ENCODE peak calls at places on chromosomes 12 and 14, in five cellular contexts. A is stimulated activated CD4-positive, alpha-beta T cell treated with anti-CD3 and anti-CD28 coated beads, Interleukin-2, amount 100 ng/mL, for 48 hours; Q is iris pigment epithelial cell; C is activated CD4-positive, alpha-beta T cell treated with anti-CD3 and anti-CD28 coated beads for 48 hours; W is endodermal cell. I is an unnamed sample.

GRCh38 chr12:70094467-70094866 is 148.8 kb upstream of the CNOT2 start:
- DNase-seq in A (no peak), Q (no peak), C (no peak), W (no peak), I (no peak)

GRCh38 chr12:120093592-120094355 is 22.8 kb downstream of the RAB35 start:
- DNase-seq in A (no peak), Q (no peak), C (no peak), W (peak; percentile 93), I (no peak)

GRCh38 chr14:91654836-91655235 is 77.0 kb downstream of the CATSPERB start:
- DNase-seq in A (no peak), Q (no peak), C (no peak), W (no peak), I (no peak)

GRCh38 chr12:111753144-111753881 is 13.4 kb upstream of the ALDH2 start:
- DNase-seq in A (no peak), Q (peak; percentile 58), C (no peak), W (peak; percentile 92), I (no peak)

GRCh38 chr12:48965447-48965846 is 6.1 kb downstream of the WNT10B start:
- DNase-seq in A (no peak), Q (no peak), C (no peak), W (peak; percentile 81), I (no peak)

GRCh38 chr12:25653487-25654175 is 100.5 kb upstream of the LMNTD1 start:
- DNase-seq in A (no peak), Q (no peak), C (no peak), W (no peak), I (no peak)

GRCh38 chr12:41979574-41979973 is 165.1 kb downstream of the GXYLT1 start:
- DNase-seq in A (no peak), Q (no peak), C (no peak), W (no peak), I (no peak)

GRCh38 chr12:132477009-132477702 is 12.8 kb upstream of the FBRSL1 start:
- DNase-seq in A (no peak), Q (no peak), C (no peak), W (no peak), I (no peak)

GRCh38 chr14:89667983-89668382 is 250.9 kb upstream of the FOXN3 start:
- DNase-seq in A (no peak), Q (peak; percentile 23), C (no peak), W (no peak), I (no peak)

GRCh38 chr12:68121143-68121542 is 38.4 kb downstream of the IFNG start:
- DNase-seq in A (no peak), Q (no peak), C (peak; percentile 70), W (no peak), I (no peak)

GRCh38 chr12:123971770-123972447 is 722 bp downstream of the CCDC92 start:
- DNase-seq in A (peak; percentile 14), Q (peak; percentile 57), C (peak; percentile 47), W (peak; percentile 96), I (no peak)

GRCh38 chr14:96077983-96078686 is 39.0 kb downstream of the C14orf132 start:
- DNase-seq in A (no peak), Q (no peak), C (no peak), W (no peak), I (peak; percentile 84)

GRCh38 chr14:81219821-81220487 is 805 bp downstream of the GTF2A1 start:
- DNase-seq in A (no peak), Q (peak; percentile 26), C (peak; percentile 46), W (peak; percentile 57), I (no peak)

GRCh38 chr14:55739967-55740707 is 160.1 kb downstream of the KTN1 start:
- DNase-seq in A (no peak), Q (no peak), C (no peak), W (no peak), I (no peak)

GRCh38 chr12:44972746-44973421 is 78.0 kb downstream of the DBX2 start:
- DNase-seq in A (no peak), Q (peak; percentile 11), C (peak; percentile 3), W (peak; percentile 85), I (no peak)

GRCh38 chr14:40847496-40847895 is 759.2 kb upstream of the LRFN5 start:
- DNase-seq in A (no peak), Q (no peak), C (no peak), W (no peak), I (no peak)

GRCh38 chr14:73238941-73239340 is 1.6 kb downstream of the PAPLN start:
- DNase-seq in A (no peak), Q (no peak), C (no peak), W (no peak), I (no peak)

GRCh38 chr12:104520242-104520900 is 63.6 kb downstream of the CHST11 start:
- DNase-seq in A (no peak), Q (peak; percentile 36), C (no peak), W (no peak), I (no peak)

I was measured in mesenteric fat pad.